ENCODE peak calls at places on chromosomes 1 and 21, in ten cellular contexts. O is heart right ventricle, V is left lung, I is AG04450, N is lower lobe of right lung, J is fibroblast of pulmonary artery, D is IMR-90, X is pancreas, R is stomach, G is dorsolateral prefrontal cortex. S is an unnamed sample.

GRCh38 chr1:47996406-47997226 is 569 bp downstream of the TRABD2B start:
- DNase-seq in O (peak; percentile 12), V (peak; percentile 78), I (no peak), N (no peak), J (no peak), D (no peak), X (peak; percentile 16), R (no peak), G (no peak), S (no peak)

GRCh38 chr1:245155186-245156040 is 628 bp downstream of the KIF26B start:
- DNase-seq in O (no peak), V (peak; percentile 75), I (no peak), N (no peak), J (peak; percentile 39), D (peak; percentile 15), X (no peak), R (no peak), G (no peak), S (no peak)

GRCh38 chr1:197469620-197470210 is 201.7 kb downstream of the CRB1 start:
- DNase-seq in O (no peak), V (no peak), I (no peak), N (no peak), J (peak; percentile 29), D (no peak), X (no peak), R (no peak), G (no peak), S (peak; percentile 44)

GRCh38 chr1:230868736-230869385 is 540 bp upstream of the C1orf198 start:
- DNase-seq in O (peak; percentile 43), V (peak; percentile 80), I (no peak), N (peak; percentile 81), J (peak; percentile 39), D (no peak), X (peak; percentile 79), R (peak; percentile 71), G (peak; percentile 70), S (no peak)

GRCh38 chr21:45533731-45534571 is 8.3 kb downstream of the SLC19A1 start:
- DNase-seq in O (no peak), V (peak; percentile 74), I (no peak), N (peak; percentile 39), J (no peak), D (no peak), X (no peak), R (peak; percentile 27), G (peak; percentile 29), S (no peak)

GRCh38 chr21:22791986-22792560 is 1793.9 kb downstream of the NCAM2 start:
- DNase-seq in O (no peak), V (no peak), I (peak; percentile 6), N (no peak), J (peak; percentile 70), D (peak; percentile 38), X (no peak), R (no peak), G (no peak), S (peak; percentile 46)

GRCh38 chr1:68442822-68443556 is 6.8 kb downstream of the RPE65 start:
- DNase-seq in O (peak; percentile 32), V (no peak), I (peak; percentile 36), N (no peak), J (peak; percentile 64), D (peak; percentile 82), X (peak; percentile 11), R (peak; percentile 27), G (no peak), S (no peak)

GRCh38 chr1:111921948-111922347 is 67.5 kb downstream of the KCND3 start:
- DNase-seq in O (no peak), V (no peak), I (no peak), N (no peak), J (no peak), D (no peak), X (no peak), R (no peak), G (no peak), S (no peak)

DNA sequence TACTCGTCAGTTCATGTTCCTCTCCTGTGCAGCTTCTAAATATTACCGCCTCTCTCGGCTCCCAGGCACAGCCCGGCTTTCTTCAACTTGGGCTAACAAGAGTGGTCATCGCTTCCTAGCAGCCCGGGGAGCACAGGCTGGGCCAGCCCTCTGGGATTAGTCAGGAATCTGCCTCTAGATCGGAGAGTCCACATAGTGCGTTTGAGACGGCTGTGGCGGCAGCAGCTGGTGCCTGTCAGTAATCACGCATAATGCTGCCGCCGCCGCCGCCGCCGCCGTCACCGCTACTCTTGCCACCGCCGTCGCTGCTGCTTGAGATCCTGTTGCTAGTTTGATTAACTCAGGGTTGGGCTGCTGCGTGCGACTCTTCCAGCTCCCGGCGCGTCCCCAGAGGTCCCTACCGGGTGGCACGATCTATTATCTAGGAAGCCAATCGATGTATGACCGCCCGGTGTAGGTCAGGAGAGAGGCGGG is at the start of gene RXRG:
- DNase-seq in O (peak; percentile 26), V (peak; percentile 85), I (no peak), N (peak; percentile 67), J (no peak), D (peak; percentile 0), X (peak; percentile 12), R (peak; percentile 42), G (peak; percentile 37), S (no peak)
- H3K4me3 ChIP-seq in O (peak within 1 kb of the TSS; percentile 46), V (peak within 1 kb of the TSS; percentile 20), I (no peak within 1 kb of the TSS), N (peak within 1 kb of the TSS; percentile 47), J (no peak within 1 kb of the TSS), D (no peak within 1 kb of the TSS), X (no peak within 1 kb of the TSS), R (peak within 1 kb of the TSS; percentile 41), G (peak within 1 kb of the TSS; percentile 42), S (no peak within 1 kb of the TSS)

GRCh38 chr21:36109868-36110267 is 25.0 kb upstream of the CBR3 start:
- DNase-seq in O (no peak), V (no peak), I (no peak), N (no peak), J (no peak), D (no peak), X (no peak), R (no peak), G (no peak), S (no peak)

GRCh38 chr21:36103434-36103833 is 31.4 kb upstream of the CBR3 start:
- DNase-seq in O (no peak), V (no peak), I (no peak), N (no peak), J (no peak), D (no peak), X (no peak), R (no peak), G (no peak), S (no peak)

GRCh38 chr21:36105327-36105842 is 29.5 kb upstream of the CBR3 start:
- DNase-seq in O (no peak), V (no peak), I (no peak), N (no peak), J (no peak), D (no peak), X (no peak), R (no peak), G (no peak), S (no peak)

GRCh38 chr21:36100971-36101641 is 31.3 kb downstream of the CBR1 start:
- DNase-seq in O (no peak), V (no peak), I (no peak), N (no peak), J (no peak), D (no peak), X (no peak), R (no peak), G (no peak), S (no peak)

GRCh38 chr21:36104306-36105300 is 30.3 kb upstream of the CBR3 start:
- DNase-seq in O (peak; percentile 21), V (no peak), I (no peak), N (peak; percentile 54), J (peak; percentile 46), D (peak; percentile 26), X (peak; percentile 35), R (peak; percentile 35), G (peak; percentile 74), S (no peak)
- TF ChIP-seq CTCF in O (peak; percentile 32), V (peak; percentile 41), I (peak; percentile 60), N (peak; percentile 58), J (peak; percentile 41), D (peak; percentile 48), X (no peak), R (no peak), G (peak; percentile 75), S (no peak)

DNA sequence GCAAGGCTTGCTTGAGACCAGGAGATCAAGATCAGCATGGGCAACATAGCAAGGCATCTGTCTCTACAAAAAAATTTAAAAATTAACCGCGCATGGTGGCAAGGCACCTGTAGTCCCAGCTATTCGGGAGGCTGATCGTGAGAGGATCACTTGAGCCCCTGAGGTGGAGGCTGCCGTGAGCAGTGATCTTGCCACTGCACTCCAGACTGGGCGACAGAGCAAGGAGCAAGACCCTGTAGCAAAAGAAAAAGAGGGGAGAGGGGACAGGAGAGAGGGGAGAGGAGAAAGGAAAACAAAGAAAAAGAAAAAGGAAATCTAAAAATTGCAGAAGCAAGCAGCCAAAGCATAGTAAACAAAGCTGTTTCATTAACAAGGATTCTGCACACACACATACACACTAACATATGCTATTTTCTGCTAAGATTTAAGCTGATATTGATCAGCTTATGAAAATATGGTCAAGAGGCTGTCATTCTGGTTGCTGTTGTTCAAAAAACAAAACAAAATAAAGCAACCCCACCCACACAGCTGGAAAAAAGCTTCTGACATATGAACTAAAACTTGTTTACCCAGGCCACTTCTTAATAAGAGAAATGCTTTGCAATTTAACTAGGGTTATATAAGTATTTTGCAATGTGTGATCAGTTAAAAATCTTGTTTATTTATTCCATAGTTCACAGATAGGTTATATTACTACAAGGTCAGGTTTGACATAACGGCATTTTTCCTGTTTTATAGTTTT is 1.8 kb downstream of the ARNT start:
- DNase-seq in O (no peak), V (no peak), I (no peak), N (no peak), J (peak; percentile 29), D (no peak), X (no peak), R (no peak), G (no peak), S (no peak)
- H3K4me3 ChIP-seq in O (peak overlapping the region; percentile 83), V (peak overlapping the region; percentile 79), I (peak overlapping the region; percentile 85), N (peak overlapping the region; percentile 90), J (peak overlapping the region; percentile 80), D (peak overlapping the region; percentile 77), X (peak overlapping the region; percentile 72), R (peak overlapping the region; percentile 80), G (peak overlapping the region; percentile 90), S (peak overlapping the region; percentile 78)

GRCh38 chr1:150221552-150221951 is 14.4 kb downstream of the ANP32E start:
- DNase-seq in O (no peak), V (no peak), I (no peak), N (no peak), J (peak; percentile 53), D (peak; percentile 46), X (no peak), R (no peak), G (no peak), S (no peak)

GRCh38 chr1:150227228-150227627 is 8.7 kb downstream of the ANP32E start:
- DNase-seq in O (no peak), V (no peak), I (no peak), N (no peak), J (no peak), D (no peak), X (no peak), R (no peak), G (no peak), S (no peak)

GRCh38 chr1:150225546-150225945 is 10.4 kb downstream of the ANP32E start:
- DNase-seq in O (no peak), V (no peak), I (no peak), N (no peak), J (no peak), D (no peak), X (no peak), R (no peak), G (no peak), S (no peak)

DNA sequence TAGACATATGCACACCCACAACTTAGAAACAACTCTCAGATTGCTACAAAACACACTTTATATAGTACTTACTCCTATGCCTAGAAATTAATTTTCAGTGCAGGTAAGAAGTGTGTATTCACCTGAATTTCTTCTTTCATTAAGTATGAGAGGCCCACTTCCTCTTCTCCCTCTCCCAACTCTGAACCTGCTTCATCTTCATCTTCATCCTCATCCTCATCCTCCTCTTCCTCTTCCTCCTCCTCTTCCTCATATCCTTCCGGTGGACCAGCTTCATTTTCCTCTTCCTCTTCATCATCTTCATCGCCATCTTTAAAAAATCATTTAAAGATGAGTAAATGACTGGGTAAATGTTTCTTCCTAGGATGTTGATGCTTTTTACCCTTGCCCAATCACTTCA is 9.4 kb downstream of the ANP32E start:
- DNase-seq in O (no peak), V (no peak), I (no peak), N (no peak), J (no peak), D (no peak), X (no peak), R (no peak), G (no peak), S (no peak)
- TF ChIP-seq CTCF in O (no peak), V (no peak), I (no peak), N (no peak), J (no peak), D (no peak), X (no peak), R (no peak), G (no peak), S (no peak)